ENCODE peak calls at places on chromosomes 16 and 17, in four cellular contexts. H is MM.1S, Q is foreskin fibroblast, S is SK-N-SH. K is an unnamed sample.

GRCh38 chr17:40460585-40460975 is 17.3 kb downstream of the IGFBP4 start:
- DNase-seq in S (peak), Q (peak), H (no peak), K (no peak)

GRCh38 chr17:78113804-78114785 is 14.5 kb downstream of the TMC6 start:
- DNase-seq in Q (no peak), S (no peak), H (no peak), K (no peak)

GRCh38 chr17:45144199-45145034 is 3.9 kb upstream of the HEXIM1 start:
- DNase-seq in S (peak), H (no peak), Q (peak), K (peak)

GRCh38 chr17:50292465-50292864 is 18.2 kb downstream of the TMEM92 start:
- DNase-seq in Q (no peak), S (no peak), H (no peak), K (no peak)

GRCh38 chr16:11331967-11332366 is 13.3 kb upstream of the RMI2 start:
- DNase-seq in S (no peak), Q (no peak), H (no peak), K (no peak)

GRCh38 chr17:4583796-4584124 is 569 bp upstream of the SMTNL2 start:
- DNase-seq in Q (peak), H (no peak), S (peak), K (peak)

GRCh38 chr16:82660078-82660645 is 33.4 kb downstream of the CDH13 start:
- DNase-seq in H (no peak), Q (peak), S (no peak), K (no peak)

GRCh38 chr17:3482851-3483250 is 7.1 kb downstream of the ASPA start:
- DNase-seq in H (no peak), Q (no peak), S (no peak), K (no peak)

GRCh38 chr17:79597996-79598557 is 12.8 kb downstream of the RBFOX3 start:
- DNase-seq in H (no peak), Q (no peak), S (no peak), K (no peak)

GRCh38 chr16:4744758-4745569 is 10.6 kb downstream of the DNAAF8 start:
- DNase-seq in H (no peak), S (peak), Q (no peak), K (no peak)

GRCh38 chr17:64087252-64088005 is 42.5 kb downstream of the ERN1 start:
- DNase-seq in Q (no peak), S (no peak), H (no peak), K (no peak)

GRCh38 chr16:843771-844170 is 43.2 kb upstream of the GNG13 start:
- DNase-seq in H (no peak), Q (no peak), S (no peak), K (no peak)

GRCh38 chr17:40509626-40510327 is 8.4 kb upstream of the TNS4 start:
- DNase-seq in H (no peak), S (no peak), Q (no peak), K (no peak)

GRCh38 chr17:74453665-74454196 is 12.7 kb upstream of the CD300A start:
- DNase-seq in H (peak), S (peak), Q (no peak), K (no peak)

GRCh38 chr17:78127888-78128615 is 503 bp downstream of the TMC6 start:
- DNase-seq in Q (no peak), S (peak), H (no peak), K (no peak)

GRCh38 chr16:65136656-65137055 is 14.8 kb upstream of the CDH11 start:
- DNase-seq in S (no peak), Q (no peak), H (no peak), K (no peak)

GRCh38 chr16:69930117-69930776 is 20.9 kb upstream of the CLEC18A start:
- DNase-seq in H (peak), S (peak), Q (peak), K (no peak)

GRCh38 chr16:54525104-54525503 is 238.5 kb upstream of the IRX3 start:
- DNase-seq in Q (no peak), H (no peak), S (no peak), K (no peak)

GRCh38 chr17:76554131-76554530 is 14.3 kb downstream of the PRCD start:
- DNase-seq in S (no peak), Q (peak), H (no peak), K (no peak)

DNA sequence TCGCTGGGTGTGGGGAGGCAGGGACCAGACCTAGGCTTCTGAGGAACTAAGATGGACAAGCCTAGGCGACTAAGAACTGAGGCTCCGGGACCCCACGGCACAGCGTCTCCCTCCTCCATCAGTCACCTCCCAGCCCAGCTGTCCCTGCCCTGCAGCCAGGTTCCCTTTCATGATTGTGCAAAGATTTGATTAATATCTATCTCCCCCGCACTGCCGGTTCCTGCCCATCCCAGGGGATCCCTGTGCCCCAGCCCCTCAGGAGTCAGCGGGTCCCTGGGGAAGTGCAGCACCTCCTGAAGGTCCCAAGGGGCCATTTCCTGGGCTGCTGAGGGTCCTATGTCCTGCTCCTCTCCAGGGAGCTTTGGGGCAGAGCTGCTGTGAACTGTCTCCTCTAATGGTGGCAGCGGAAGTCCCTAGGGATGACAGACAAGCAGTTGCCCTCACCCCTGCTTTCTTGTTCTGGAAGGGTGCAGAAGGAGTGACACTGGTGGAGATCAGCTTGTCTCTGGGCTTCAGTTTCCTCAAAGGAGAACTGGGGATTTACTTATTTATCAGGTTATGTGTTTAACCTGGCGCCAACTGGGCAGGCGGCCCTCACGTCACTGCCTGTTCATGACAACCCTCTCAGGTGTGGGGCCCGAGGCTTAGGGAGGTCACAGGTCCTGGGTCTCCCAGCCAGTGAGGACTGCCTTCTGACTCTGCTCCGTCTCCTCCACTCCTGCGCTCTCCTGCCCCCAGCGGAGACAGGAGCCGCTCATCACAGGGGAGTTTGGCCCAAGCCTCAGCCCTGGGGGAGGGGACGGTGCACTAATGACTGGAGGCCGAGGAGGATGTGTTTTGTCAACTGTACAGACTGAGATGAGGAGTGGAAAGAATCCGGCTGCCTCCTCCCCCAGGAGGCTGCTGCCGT is 1.9 kb upstream of the C16orf74 start:
- DNase-seq in S (peak), Q (peak), H (no peak), K (peak)
- TF ChIP-seq CTCF in S (peak), Q (peak), H (no peak), K (no peak)

GRCh38 chr17:82645516-82645915 is 2.7 kb downstream of the WDR45B start:
- DNase-seq in H (no peak), Q (peak), S (no peak), K (no peak)

GRCh38 chr17:82648761-82649474 is 674 bp upstream of the WDR45B start:
- DNase-seq in S (peak), Q (no peak), H (no peak), K (peak)

GRCh38 chr17:82648165-82648668 is at the start of gene WDR45B:
- DNase-seq in Q (peak), H (peak), S (peak), K (peak)

GRCh38 chr17:82649501-82650261 is 1.4 kb upstream of the WDR45B start:
- DNase-seq in Q (no peak), H (no peak), S (no peak), K (no peak)

GRCh38 chr17:82647593-82648164 is 565 bp downstream of the WDR45B start:
- DNase-seq in S (peak), H (peak), Q (peak), K (peak)
- TF ChIP-seq CTCF in S (peak), H (peak), Q (no peak), K (no peak)

GRCh38 chr17:9821921-9822320 is at the start of gene GSG1L2:
- DNase-seq in S (no peak), H (no peak), Q (no peak), K (no peak)
- TF ChIP-seq CTCF in S (no peak), H (no peak), Q (no peak), K (no peak)

GRCh38 chr17:2347805-2348685 is 10.7 kb downstream of the SGSM2 start:
- DNase-seq in S (no peak), H (no peak), Q (peak), K (peak)
- TF ChIP-seq CTCF in S (no peak), H (no peak), Q (no peak), K (no peak)

GRCh38 chr17:29115906-29116651 is 64.1 kb downstream of the MYO18A start:
- DNase-seq in H (peak), Q (peak), S (peak), K (peak)
- TF ChIP-seq CTCF in H (peak), Q (peak), S (peak), K (peak)

GRCh38 chr17:34025179-34025551 is 229.9 kb upstream of the CCL2 start:
- DNase-seq in H (peak), Q (no peak), S (no peak), K (no peak)
- TF ChIP-seq CTCF in H (peak), Q (no peak), S (no peak), K (no peak)